ENCODE peak calls at places on chromosomes 7 and 10, in nine cellular contexts. G is NB4, V is body of pancreas, B is IMR-90, Z is GM23248, Q is cardiac muscle cell, I is gastrocnemius medialis, R is AG10803, P is mesenchymal stem cell. L is an unnamed sample.

GRCh38 chr10:129956285-129956649 is 7.8 kb downstream of the EBF3 start:
- DNase-seq in G (no peak), V (no peak), B (no peak), Z (no peak), Q (no peak), I (no peak), R (no peak), P (no peak), L (no peak)

GRCh38 chr10:2077231-2077630 is 339.9 kb upstream of the ADARB2 start:
- DNase-seq in G (no peak), V (no peak), B (no peak), Z (no peak), Q (no peak), I (no peak), R (no peak), P (no peak), L (no peak)

GRCh38 chr7:76346778-76347177 is 12.0 kb downstream of the YWHAG start:
- DNase-seq in G (no peak), V (no peak), B (no peak), Z (no peak), Q (peak; percentile 25), I (no peak), R (no peak), P (peak; percentile 52), L (no peak)

GRCh38 chr10:118721005-118721876 is 33.5 kb downstream of the CACUL1 start:
- DNase-seq in G (peak; percentile 60), V (peak; percentile 58), B (peak; percentile 62), Z (peak; percentile 56), Q (peak; percentile 69), I (no peak), R (peak; percentile 56), P (peak; percentile 66), L (peak; percentile 89)

GRCh38 chr7:17598846-17599245 is 300.4 kb downstream of the AHR start:
- DNase-seq in G (no peak), V (no peak), B (peak; percentile 23), Z (peak; percentile 16), Q (no peak), I (no peak), R (peak; percentile 22), P (no peak), L (no peak)

GRCh38 chr7:140672382-140673062 is at the start of gene ADCK2:
- DNase-seq in G (peak; percentile 72), V (peak; percentile 68), B (no peak), Z (peak; percentile 65), Q (no peak), I (peak; percentile 22), R (peak; percentile 14), P (no peak), L (peak; percentile 35)

GRCh38 chr10:119336599-119336998 is 129.2 kb downstream of the GRK5 start:
- DNase-seq in G (no peak), V (no peak), B (no peak), Z (no peak), Q (no peak), I (no peak), R (no peak), P (no peak), L (no peak)

GRCh38 chr10:52198540-52198939 is 115.5 kb upstream of the DKK1 start:
- DNase-seq in G (no peak), V (no peak), B (peak; percentile 9), Z (no peak), Q (peak; percentile 46), I (no peak), R (peak; percentile 6), P (peak; percentile 26), L (no peak)

GRCh38 chr10:63605568-63605967 is 84.4 kb downstream of the REEP3 start:
- DNase-seq in G (no peak), V (no peak), B (peak; percentile 41), Z (peak; percentile 6), Q (no peak), I (no peak), R (no peak), P (peak; percentile 12), L (no peak)

GRCh38 chr7:4882169-4882741 is 1.3 kb downstream of the RADIL start:
- DNase-seq in G (no peak), V (peak; percentile 38), B (peak; percentile 59), Z (peak; percentile 91), Q (peak; percentile 73), I (peak; percentile 59), R (peak; percentile 86), P (peak; percentile 63), L (peak; percentile 32)

GRCh38 chr7:55969391-55969790 is 5.0 kb downstream of the NIPSNAP2 start:
- DNase-seq in G (no peak), V (no peak), B (no peak), Z (no peak), Q (no peak), I (peak; percentile 46), R (no peak), P (no peak), L (no peak)

GRCh38 chr7:111210996-111211395 is 120.1 kb downstream of the LRRN3 start:
- DNase-seq in G (no peak), V (no peak), B (peak; percentile 75), Z (peak; percentile 51), Q (peak; percentile 45), I (no peak), R (peak; percentile 31), P (no peak), L (no peak)

GRCh38 chr7:24337180-24337579 is 53.2 kb downstream of the NPY start:
- DNase-seq in G (no peak), V (no peak), B (no peak), Z (no peak), Q (no peak), I (no peak), R (no peak), P (no peak), L (no peak)

DNA sequence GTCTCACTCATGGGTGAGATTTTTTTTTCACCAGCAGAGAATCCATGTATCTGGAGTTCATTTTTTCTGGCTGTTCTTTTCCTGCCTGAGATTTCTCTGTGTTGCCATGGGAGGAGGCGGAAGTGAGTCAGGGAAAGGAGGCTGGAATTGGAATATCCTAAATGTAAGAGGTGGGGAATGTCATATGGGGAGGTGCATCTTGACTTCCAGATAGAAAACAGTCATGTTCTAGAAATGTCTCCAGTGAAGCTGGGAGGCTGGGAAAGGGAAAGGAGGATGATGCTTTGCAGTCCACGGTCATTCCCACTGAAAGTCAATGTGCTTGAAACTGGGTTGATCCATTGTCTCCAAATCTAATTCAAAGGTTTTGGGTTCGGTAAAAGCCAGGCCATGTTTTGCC is 39.7 kb upstream of the HPS1 start:
- DNase-seq in G (no peak), V (no peak), B (peak; percentile 66), Z (peak; percentile 92), Q (peak; percentile 43), I (no peak), R (peak; percentile 88), P (peak; percentile 73), L (no peak)
- H3K4me3 ChIP-seq in G (no peak overlapping the region), V (no peak overlapping the region), B (no peak overlapping the region), Z (peak overlapping the region; percentile 20), Q (no peak overlapping the region), I (no peak overlapping the region), R (no peak overlapping the region), P (no peak overlapping the region), L (no peak overlapping the region)

GRCh38 chr10:15821046-15821683 is 39.1 kb downstream of the MINDY3 start:
- DNase-seq in G (no peak), V (no peak), B (no peak), Z (no peak), Q (no peak), I (no peak), R (peak; percentile 67), P (no peak), L (peak; percentile 76)
- H3K4me3 ChIP-seq in G (no peak overlapping the region), V (no peak overlapping the region), B (no peak overlapping the region), Z (no peak overlapping the region), Q (no peak overlapping the region), I (no peak overlapping the region), R (no peak overlapping the region), P (no peak overlapping the region), L (no peak overlapping the region)

GRCh38 chr10:117541405-117541908 is 1.1 kb upstream of the EMX2 start:
- DNase-seq in G (no peak), V (no peak), B (no peak), Z (peak; percentile 99), Q (peak; percentile 51), I (peak; percentile 46), R (peak; percentile 92), P (no peak), L (no peak)
- H3K4me3 ChIP-seq in G (no peak overlapping the region), V (no peak overlapping the region), B (no peak overlapping the region), Z (peak overlapping the region; percentile 95), Q (no peak overlapping the region), I (peak overlapping the region; percentile 54), R (peak overlapping the region; percentile 96), P (no peak overlapping the region), L (no peak overlapping the region)

GRCh38 chr7:91007371-91007770 is 256.9 kb upstream of the FZD1 start:
- DNase-seq in G (no peak), V (no peak), B (no peak), Z (no peak), Q (no peak), I (no peak), R (no peak), P (no peak), L (no peak)
- H3K4me3 ChIP-seq in G (no peak overlapping the region), V (no peak overlapping the region), B (no peak overlapping the region), Z (no peak overlapping the region), Q (no peak overlapping the region), I (no peak overlapping the region), R (no peak overlapping the region), P (no peak overlapping the region), L (no peak overlapping the region)

DNA sequence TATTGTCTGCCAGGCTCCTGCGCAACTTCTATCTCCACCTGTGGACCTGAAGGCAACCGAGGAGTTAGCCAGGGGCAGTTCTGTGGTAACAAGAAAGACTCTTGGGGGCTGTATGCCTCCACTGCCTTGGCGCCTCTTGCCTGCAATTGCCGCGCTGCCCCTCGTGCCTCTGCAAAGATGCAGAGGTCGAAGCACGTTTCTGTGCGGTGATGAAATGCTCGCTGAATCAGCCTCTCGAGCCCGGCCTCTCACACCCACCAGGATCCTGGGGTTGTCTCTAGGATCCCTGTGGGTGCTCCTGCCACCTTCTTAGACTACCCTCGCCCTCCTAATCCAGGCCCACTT is 468 bp upstream of the LHFPL3 start:
- DNase-seq in G (no peak), V (no peak), B (no peak), Z (peak; percentile 16), Q (no peak), I (no peak), R (no peak), P (no peak), L (no peak)
- H3K4me3 ChIP-seq in G (no peak overlapping the region), V (no peak overlapping the region), B (no peak overlapping the region), Z (peak overlapping the region; percentile 42), Q (peak overlapping the region; percentile 26), I (no peak overlapping the region), R (no peak overlapping the region), P (no peak overlapping the region), L (no peak overlapping the region)